ENCODE peak calls at places on chromosomes 13 and 19, in five cellular contexts. S is HFF-Myc, X is mesendoderm, I is SHP77 treated with DMSO at 0.1 percent for 48 hours, F is cardiac muscle cell. A is an unnamed sample.

GRCh38 chr19:33302175-33302973 is at the start of gene CEBPA:
- DNase-seq in X (peak; percentile 92), S (no peak), F (peak; percentile 95), I (no peak), A (peak; percentile 91)

GRCh38 chr19:12785431-12786011 is 5.8 kb upstream of the JUNB start:
- DNase-seq in I (no peak), S (no peak), F (no peak), X (no peak), A (no peak)

GRCh38 chr13:113854238-113855011 is 9.5 kb downstream of the GAS6 start:
- DNase-seq in S (no peak), F (no peak), X (no peak), I (no peak), A (peak; percentile 47)

GRCh38 chr19:43726736-43727592 is 11.1 kb downstream of the IRGC start:
- DNase-seq in F (no peak), S (no peak), I (no peak), X (no peak), A (no peak)

GRCh38 chr19:19548915-19549537 is 11.0 kb downstream of the CILP2 start:
- DNase-seq in S (no peak), F (no peak), X (no peak), I (no peak), A (no peak)

GRCh38 chr19:37933965-37934364 is 27.0 kb downstream of the SIPA1L3 start:
- DNase-seq in X (peak; percentile 41), F (peak; percentile 89), S (no peak), I (no peak), A (no peak)

GRCh38 chr19:56678205-56678604 is 6.6 kb upstream of the ZNF835 start:
- DNase-seq in S (no peak), F (no peak), I (no peak), X (no peak), A (no peak)

GRCh38 chr13:70098669-70099068 is 9.0 kb upstream of the ATXN8OS start:
- DNase-seq in X (no peak), I (no peak), F (peak; percentile 14), S (no peak), A (no peak)

GRCh38 chr19:37957176-37957575 is 50.2 kb downstream of the SIPA1L3 start:
- DNase-seq in I (no peak), F (no peak), S (no peak), X (no peak), A (no peak)

GRCh38 chr13:44756411-44756810 is 180.3 kb upstream of the TSC22D1 start:
- DNase-seq in X (no peak), F (no peak), I (no peak), S (no peak), A (no peak)

GRCh38 chr19:39425744-39426143 is 10.0 kb downstream of the RPS16 start:
- DNase-seq in F (no peak), I (no peak), X (no peak), S (no peak), A (no peak)

GRCh38 chr19:3389876-3390361 is 23.5 kb downstream of the NFIC start:
- DNase-seq in I (peak; percentile 67), S (no peak), X (peak; percentile 37), F (peak; percentile 67), A (no peak)

GRCh38 chr13:112725346-112726017 is 35.6 kb downstream of the ATP11A start:
- DNase-seq in F (no peak), X (no peak), I (peak; percentile 83), S (no peak), A (no peak)

GRCh38 chr13:21034602-21035190 is 26.7 kb downstream of the LATS2 start:
- DNase-seq in S (no peak), X (peak; percentile 64), I (no peak), F (peak; percentile 23), A (no peak)

GRCh38 chr19:19600793-19601346 is 17.6 kb downstream of the PBX4 start:
- DNase-seq in X (no peak), F (no peak), I (no peak), S (no peak), A (no peak)

GRCh38 chr13:57630661-57631606 is 610 bp upstream of the PCDH17 start:
- DNase-seq in I (no peak), F (peak; percentile 30), X (peak; percentile 30), S (no peak), A (peak; percentile 60)

GRCh38 chr13:78978381-78978998 is 319.5 kb upstream of the OBI1 start:
- DNase-seq in F (peak; percentile 74), I (peak; percentile 41), X (peak; percentile 60), S (peak; percentile 26), A (no peak)

GRCh38 chr19:20273376-20273775 is 106.4 kb downstream of the ZNF486 start:
- DNase-seq in X (no peak), F (no peak), I (no peak), S (no peak), A (no peak)

GRCh38 chr19:40741527-40742390 is 8.5 kb downstream of the ACTMAP start:
- DNase-seq in S (no peak), X (peak; percentile 13), F (no peak), I (no peak), A (no peak)

GRCh38 chr19:38993271-38993670 is 17.7 kb upstream of the FBXO17 start:
- DNase-seq in I (no peak), S (no peak), X (peak; percentile 72), F (no peak), A (no peak)

GRCh38 chr19:21149877-21150276 is 8.0 kb downstream of the ZNF431 start:
- DNase-seq in X (no peak), S (no peak), F (no peak), I (no peak), A (no peak)

GRCh38 chr13:48125794-48126228 is 30.9 kb upstream of the MED4 start:
- DNase-seq in I (no peak), F (peak; percentile 3), S (no peak), X (no peak), A (no peak)

GRCh38 chr13:98997738-98998641 is 20.1 kb upstream of the DOCK9 start:
- DNase-seq in X (no peak), F (no peak), S (peak; percentile 64), I (peak; percentile 75), A (no peak)